ENCODE peak calls at places on chromosomes 3 and 15, in four cellular contexts. One of them, this sample, is unnamed.

GRCh38 chr3:145678401-145678800 is 482.6 kb downstream of the PLOD2 start:
- DNase-seq in fibroblast of pulmonary artery: peak; percentile 17
- DNase-seq in lower lobe of right lung: no peak
- DNase-seq in bronchial epithelial cell: peak; percentile 6
- DNase-seq in this sample: no peak

GRCh38 chr3:77348244-77348855 is 308.5 kb downstream of the ROBO2 start:
- DNase-seq in fibroblast of pulmonary artery: peak; percentile 20
- DNase-seq in lower lobe of right lung: no peak
- DNase-seq in bronchial epithelial cell: peak; percentile 35
- DNase-seq in this sample: no peak

GRCh38 chr3:132284756-132285619 is 32.2 kb upstream of the ACP3 start:
- DNase-seq in fibroblast of pulmonary artery: no peak
- DNase-seq in lower lobe of right lung: peak; percentile 69
- DNase-seq in bronchial epithelial cell: no peak
- DNase-seq in this sample: peak; percentile 64

GRCh38 chr15:70127288-70127746 is 29.6 kb upstream of the TLE3 start:
- DNase-seq in fibroblast of pulmonary artery: peak; percentile 77
- DNase-seq in lower lobe of right lung: no peak
- DNase-seq in bronchial epithelial cell: no peak
- DNase-seq in this sample: no peak

GRCh38 chr15:69659454-69660050 is 206.9 kb downstream of the RPLP1 start:
- DNase-seq in fibroblast of pulmonary artery: no peak
- DNase-seq in lower lobe of right lung: no peak
- DNase-seq in bronchial epithelial cell: no peak
- DNase-seq in this sample: no peak

GRCh38 chr15:89645680-89646079 is 9.6 kb downstream of the KIF7 start:
- DNase-seq in fibroblast of pulmonary artery: no peak
- DNase-seq in lower lobe of right lung: no peak
- DNase-seq in bronchial epithelial cell: no peak
- DNase-seq in this sample: no peak

GRCh38 chr3:37115451-37115850 is 58.9 kb downstream of the LRRFIP2 start:
- DNase-seq in fibroblast of pulmonary artery: peak; percentile 78
- DNase-seq in lower lobe of right lung: no peak
- DNase-seq in bronchial epithelial cell: peak; percentile 67
- DNase-seq in this sample: no peak

GRCh38 chr15:51401872-51402517 is 60.5 kb downstream of the GLDN start:
- DNase-seq in fibroblast of pulmonary artery: peak; percentile 57
- DNase-seq in lower lobe of right lung: peak; percentile 67
- DNase-seq in bronchial epithelial cell: peak; percentile 25
- DNase-seq in this sample: no peak

GRCh38 chr15:41887893-41888292 is 6.0 kb downstream of the SPTBN5 start:
- DNase-seq in fibroblast of pulmonary artery: no peak
- DNase-seq in lower lobe of right lung: no peak
- DNase-seq in bronchial epithelial cell: no peak
- DNase-seq in this sample: peak; percentile 54

GRCh38 chr15:27482344-27482743 is 511.4 kb downstream of the GABRG3 start:
- DNase-seq in fibroblast of pulmonary artery: no peak
- DNase-seq in lower lobe of right lung: no peak
- DNase-seq in bronchial epithelial cell: no peak
- DNase-seq in this sample: no peak

GRCh38 chr15:49875392-49875791 is 243.6 kb downstream of the ATP8B4 start:
- DNase-seq in fibroblast of pulmonary artery: no peak
- DNase-seq in lower lobe of right lung: no peak
- DNase-seq in bronchial epithelial cell: no peak
- DNase-seq in this sample: no peak
- TF ChIP-seq CTCF in fibroblast of pulmonary artery: no peak
- TF ChIP-seq CTCF in lower lobe of right lung: no peak
- TF ChIP-seq CTCF in bronchial epithelial cell: peak; percentile 28
- TF ChIP-seq CTCF in this sample: no peak

DNA sequence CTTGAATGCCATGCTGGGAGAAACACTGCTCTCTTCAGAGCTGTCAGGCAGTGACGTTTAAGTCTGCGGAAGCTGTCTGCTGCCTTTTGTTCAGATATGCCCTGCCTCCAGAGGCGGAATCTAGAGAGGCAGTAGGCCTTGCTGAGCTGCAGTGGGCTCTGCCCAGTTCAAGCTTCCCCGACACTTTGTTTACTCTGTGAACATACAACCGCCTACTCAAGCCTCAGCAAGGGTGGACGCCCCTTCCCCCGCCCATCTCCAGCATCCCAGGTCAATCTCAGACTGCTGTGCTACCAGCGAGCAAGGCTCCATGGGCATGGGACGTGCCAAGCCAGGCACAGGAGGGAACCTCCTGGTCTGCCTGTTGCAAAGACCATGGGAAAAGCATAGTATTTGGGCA is 99.7 kb downstream of the TAFA4 start:
- DNase-seq in fibroblast of pulmonary artery: no peak
- DNase-seq in lower lobe of right lung: no peak
- DNase-seq in bronchial epithelial cell: no peak
- DNase-seq in this sample: peak; percentile 66
- TF ChIP-seq CTCF in fibroblast of pulmonary artery: no peak
- TF ChIP-seq CTCF in lower lobe of right lung: no peak
- TF ChIP-seq CTCF in bronchial epithelial cell: no peak
- TF ChIP-seq CTCF in this sample: no peak

DNA sequence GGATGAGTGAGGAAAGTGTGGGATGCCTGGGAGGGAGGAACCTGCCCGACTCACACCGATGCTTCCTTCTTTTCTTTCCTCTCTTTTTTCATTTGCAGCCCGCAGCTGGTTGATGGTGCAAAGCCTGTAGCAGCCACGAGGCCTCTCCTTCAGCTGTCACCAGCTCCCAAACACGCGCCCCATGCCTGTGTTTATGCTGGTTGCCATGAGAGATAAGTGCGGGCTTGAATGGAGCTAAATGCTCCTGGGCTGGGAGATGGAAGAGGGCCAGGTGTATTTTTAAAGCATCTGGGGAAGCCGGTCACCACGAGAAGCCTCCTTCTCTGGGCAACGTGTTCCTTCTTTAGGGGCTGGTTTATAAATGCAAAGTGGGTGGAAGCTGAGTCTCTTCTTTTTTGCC is 9.3 kb downstream of the COLQ start:
- DNase-seq in fibroblast of pulmonary artery: peak; percentile 47
- DNase-seq in lower lobe of right lung: peak; percentile 80
- DNase-seq in bronchial epithelial cell: no peak
- DNase-seq in this sample: no peak
- TF ChIP-seq CTCF in fibroblast of pulmonary artery: no peak
- TF ChIP-seq CTCF in lower lobe of right lung: no peak
- TF ChIP-seq CTCF in bronchial epithelial cell: no peak
- TF ChIP-seq CTCF in this sample: no peak

GRCh38 chr3:192237992-192238608 is 489.2 kb downstream of the FGF12 start:
- DNase-seq in fibroblast of pulmonary artery: no peak
- DNase-seq in lower lobe of right lung: no peak
- DNase-seq in bronchial epithelial cell: no peak
- DNase-seq in this sample: no peak
- TF ChIP-seq CTCF in fibroblast of pulmonary artery: no peak
- TF ChIP-seq CTCF in lower lobe of right lung: no peak
- TF ChIP-seq CTCF in bronchial epithelial cell: no peak
- TF ChIP-seq CTCF in this sample: no peak

DNA sequence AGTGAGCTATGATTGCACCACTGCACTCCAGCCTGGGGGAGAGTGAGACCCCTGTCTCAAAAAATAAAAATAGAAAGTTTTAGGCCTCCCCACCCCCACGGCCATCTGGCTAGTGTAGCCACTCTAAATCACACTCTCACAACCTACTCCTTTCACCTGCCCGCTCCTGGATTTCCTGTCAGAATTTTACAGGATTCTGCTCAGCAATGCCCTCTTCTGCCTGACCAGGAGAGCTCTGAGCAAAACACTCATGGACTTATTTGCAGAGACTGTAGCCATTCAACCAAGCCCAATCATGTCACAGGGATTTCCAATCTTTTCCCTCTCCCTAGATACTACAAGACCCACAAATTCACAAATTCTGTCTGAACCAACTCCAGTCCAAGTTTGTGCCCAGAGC is 242.6 kb upstream of the TPRG1 start:
- DNase-seq in fibroblast of pulmonary artery: no peak
- DNase-seq in lower lobe of right lung: no peak
- DNase-seq in bronchial epithelial cell: peak; percentile 47
- DNase-seq in this sample: no peak
- TF ChIP-seq CTCF in fibroblast of pulmonary artery: peak; percentile 32
- TF ChIP-seq CTCF in lower lobe of right lung: peak; percentile 24
- TF ChIP-seq CTCF in bronchial epithelial cell: peak; percentile 51
- TF ChIP-seq CTCF in this sample: peak; percentile 34

GRCh38 chr3:170056710-170057454 is 19.1 kb downstream of the GPR160 start:
- DNase-seq in fibroblast of pulmonary artery: no peak
- DNase-seq in lower lobe of right lung: no peak
- DNase-seq in bronchial epithelial cell: peak; percentile 29
- DNase-seq in this sample: no peak

GRCh38 chr3:170057550-170057949 is 19.8 kb downstream of the GPR160 start:
- DNase-seq in fibroblast of pulmonary artery: no peak
- DNase-seq in lower lobe of right lung: no peak
- DNase-seq in bronchial epithelial cell: no peak
- DNase-seq in this sample: no peak

GRCh38 chr3:170055209-170055608 is 17.4 kb downstream of the GPR160 start:
- DNase-seq in fibroblast of pulmonary artery: no peak
- DNase-seq in lower lobe of right lung: no peak
- DNase-seq in bronchial epithelial cell: peak; percentile 74
- DNase-seq in this sample: no peak

GRCh38 chr3:170052398-170052797 is 14.6 kb downstream of the GPR160 start:
- DNase-seq in fibroblast of pulmonary artery: no peak
- DNase-seq in lower lobe of right lung: no peak
- DNase-seq in bronchial epithelial cell: no peak
- DNase-seq in this sample: no peak

DNA sequence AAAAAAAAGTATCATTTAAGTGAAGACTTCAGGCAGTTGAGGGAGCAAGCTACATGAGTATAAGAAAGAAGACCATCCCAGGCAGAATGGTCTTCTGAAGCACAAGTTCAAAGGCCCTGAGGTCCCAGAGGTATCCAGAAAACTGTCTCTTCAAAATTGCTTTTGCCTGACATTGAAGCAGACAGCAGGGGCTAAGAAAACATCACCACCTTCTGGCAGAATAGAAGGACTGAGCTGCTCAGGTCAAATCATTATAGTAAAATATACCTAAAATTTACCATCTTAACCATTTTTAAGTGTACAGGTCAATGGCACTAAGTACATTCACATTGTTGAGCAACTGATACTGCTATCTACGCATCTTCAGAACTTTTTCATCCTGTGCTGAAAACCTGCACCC is 16.4 kb downstream of the GPR160 start:
- DNase-seq in fibroblast of pulmonary artery: peak; percentile 38
- DNase-seq in lower lobe of right lung: no peak
- DNase-seq in bronchial epithelial cell: no peak
- DNase-seq in this sample: no peak
- TF ChIP-seq CTCF in fibroblast of pulmonary artery: peak; percentile 54
- TF ChIP-seq CTCF in lower lobe of right lung: peak; percentile 16
- TF ChIP-seq CTCF in bronchial epithelial cell: peak; percentile 3
- TF ChIP-seq CTCF in this sample: no peak

DNA sequence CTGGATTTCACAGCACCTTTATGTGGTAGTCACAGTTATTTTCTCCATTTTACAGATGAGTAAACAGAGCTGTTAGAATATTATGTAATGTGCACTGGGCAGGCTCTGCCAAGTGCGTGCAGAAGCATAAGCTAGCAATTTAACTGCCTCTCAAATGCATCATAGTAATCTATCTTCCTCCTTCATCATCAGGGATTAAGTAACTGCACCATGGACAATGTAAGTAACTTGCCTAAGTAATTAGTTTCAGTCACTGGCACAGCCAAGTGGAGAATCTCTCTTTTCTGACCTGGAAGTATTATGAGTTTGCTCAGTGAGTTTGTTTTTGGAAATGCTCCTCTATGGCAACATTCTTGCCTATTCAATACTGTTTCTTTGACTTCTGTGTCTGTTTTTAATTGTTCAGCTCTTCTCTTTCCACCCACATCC is 260.5 kb downstream of the PTPRG start:
- DNase-seq in fibroblast of pulmonary artery: peak; percentile 49
- DNase-seq in lower lobe of right lung: no peak
- DNase-seq in bronchial epithelial cell: no peak
- DNase-seq in this sample: no peak
- TF ChIP-seq CTCF in fibroblast of pulmonary artery: no peak
- TF ChIP-seq CTCF in lower lobe of right lung: no peak
- TF ChIP-seq CTCF in bronchial epithelial cell: no peak
- TF ChIP-seq CTCF in this sample: no peak

GRCh38 chr15:68517285-68517711 is 61.5 kb upstream of the CORO2B start:
- DNase-seq in fibroblast of pulmonary artery: no peak
- DNase-seq in lower lobe of right lung: no peak
- DNase-seq in bronchial epithelial cell: no peak
- DNase-seq in this sample: no peak
- TF ChIP-seq CTCF in fibroblast of pulmonary artery: peak; percentile 4
- TF ChIP-seq CTCF in lower lobe of right lung: no peak
- TF ChIP-seq CTCF in bronchial epithelial cell: no peak
- TF ChIP-seq CTCF in this sample: no peak